ENCODE peak calls at places on chromosomes 2 and 18, in seven cellular contexts. One of them, this sample, is unnamed.
A peak's percentile ranks its signal among the peaks of the same experiment; 100 is the strongest.

GRCh38 chr2:226220511-226220910 is 579.1 kb downstream of the IRS1 start:
- DNase-seq in OCI-LY7: no peak
- DNase-seq in left lung: no peak
- DNase-seq in fibroblast of pulmonary artery: no peak
- DNase-seq in GM13976: no peak
- DNase-seq in fibroblast of lung: peak; percentile 28
- DNase-seq in brain microvascular endothelial cell: no peak
- DNase-seq in this sample: no peak

GRCh38 chr2:108612153-108612513 is 77.9 kb downstream of the LIMS1 start:
- DNase-seq in OCI-LY7: peak; percentile 93
- DNase-seq in fibroblast of lung: peak; percentile 66
- DNase-seq in fibroblast of pulmonary artery: peak; percentile 63
- DNase-seq in GM13976: peak; percentile 68
- DNase-seq in brain microvascular endothelial cell: no peak
- DNase-seq in left lung: no peak
- DNase-seq in this sample: peak; percentile 46

GRCh38 chr18:11407900-11408299 is 201.5 kb upstream of the SLC35G4 start:
- DNase-seq in fibroblast of pulmonary artery: peak; percentile 28
- DNase-seq in OCI-LY7: no peak
- DNase-seq in fibroblast of lung: peak; percentile 11
- DNase-seq in brain microvascular endothelial cell: peak; percentile 47
- DNase-seq in left lung: no peak
- DNase-seq in GM13976: no peak
- DNase-seq in this sample: peak; percentile 20

GRCh38 chr2:167406558-167406957 is 518.3 kb downstream of the XIRP2 start:
- DNase-seq in brain microvascular endothelial cell: peak; percentile 95
- DNase-seq in OCI-LY7: no peak
- DNase-seq in fibroblast of lung: no peak
- DNase-seq in GM13976: no peak
- DNase-seq in fibroblast of pulmonary artery: peak; percentile 42
- DNase-seq in left lung: no peak
- DNase-seq in this sample: peak; percentile 87

GRCh38 chr2:126657146-126657635 is 1.2 kb downstream of the GYPC start:
- DNase-seq in fibroblast of lung: peak; percentile 99
- DNase-seq in fibroblast of pulmonary artery: peak; percentile 95
- DNase-seq in GM13976: no peak
- DNase-seq in brain microvascular endothelial cell: peak; percentile 92
- DNase-seq in OCI-LY7: peak; percentile 43
- DNase-seq in left lung: no peak
- DNase-seq in this sample: peak; percentile 95

GRCh38 chr2:74498500-74499268 is 719 bp downstream of the LBX2 start:
- DNase-seq in fibroblast of pulmonary artery: peak; percentile 23
- DNase-seq in brain microvascular endothelial cell: no peak
- DNase-seq in OCI-LY7: no peak
- DNase-seq in GM13976: peak; percentile 57
- DNase-seq in fibroblast of lung: no peak
- DNase-seq in left lung: no peak
- DNase-seq in this sample: peak; percentile 22

GRCh38 chr2:108182489-108182888 is 57.3 kb upstream of the SULT1C3 start:
- DNase-seq in GM13976: no peak
- DNase-seq in fibroblast of pulmonary artery: no peak
- DNase-seq in brain microvascular endothelial cell: peak; percentile 55
- DNase-seq in fibroblast of lung: no peak
- DNase-seq in left lung: no peak
- DNase-seq in OCI-LY7: no peak
- DNase-seq in this sample: no peak

GRCh38 chr2:38528008-38528442 is 74.7 kb downstream of the HNRNPLL start:
- DNase-seq in fibroblast of lung: peak; percentile 58
- DNase-seq in left lung: peak; percentile 80
- DNase-seq in brain microvascular endothelial cell: peak; percentile 65
- DNase-seq in fibroblast of pulmonary artery: peak; percentile 61
- DNase-seq in OCI-LY7: peak; percentile 72
- DNase-seq in GM13976: peak; percentile 48
- DNase-seq in this sample: peak; percentile 47

GRCh38 chr2:217283505-217283904 is 423.6 kb upstream of the TNP1 start:
- DNase-seq in left lung: no peak
- DNase-seq in GM13976: no peak
- DNase-seq in brain microvascular endothelial cell: no peak
- DNase-seq in fibroblast of pulmonary artery: no peak
- DNase-seq in fibroblast of lung: peak; percentile 31
- DNase-seq in OCI-LY7: no peak
- DNase-seq in this sample: peak; percentile 52

GRCh38 chr2:9407363-9407811 is 15.9 kb downstream of the ITGB1BP1 start:
- DNase-seq in left lung: no peak
- DNase-seq in GM13976: no peak
- DNase-seq in fibroblast of pulmonary artery: no peak
- DNase-seq in brain microvascular endothelial cell: no peak
- DNase-seq in OCI-LY7: no peak
- DNase-seq in fibroblast of lung: no peak
- DNase-seq in this sample: no peak

GRCh38 chr2:163213699-163214098 is 375.1 kb upstream of the KCNH7 start:
- DNase-seq in fibroblast of pulmonary artery: peak; percentile 56
- DNase-seq in left lung: no peak
- DNase-seq in GM13976: no peak
- DNase-seq in brain microvascular endothelial cell: peak; percentile 17
- DNase-seq in OCI-LY7: no peak
- DNase-seq in fibroblast of lung: peak; percentile 14
- DNase-seq in this sample: peak; percentile 55

GRCh38 chr2:53751728-53752127 is 15.9 kb upstream of the CHAC2 start:
- DNase-seq in left lung: no peak
- DNase-seq in fibroblast of lung: peak; percentile 26
- DNase-seq in brain microvascular endothelial cell: no peak
- DNase-seq in fibroblast of pulmonary artery: peak; percentile 6
- DNase-seq in OCI-LY7: no peak
- DNase-seq in GM13976: peak; percentile 44
- DNase-seq in this sample: no peak

GRCh38 chr2:141499123-141499522 is 631.7 kb downstream of the LRP1B start:
- DNase-seq in OCI-LY7: no peak
- DNase-seq in fibroblast of pulmonary artery: no peak
- DNase-seq in brain microvascular endothelial cell: no peak
- DNase-seq in left lung: no peak
- DNase-seq in fibroblast of lung: no peak
- DNase-seq in GM13976: no peak
- DNase-seq in this sample: no peak

GRCh38 chr2:240644171-240644651 is 18.9 kb downstream of the GPR35 start:
- DNase-seq in fibroblast of pulmonary artery: no peak
- DNase-seq in OCI-LY7: no peak
- DNase-seq in brain microvascular endothelial cell: no peak
- DNase-seq in GM13976: no peak
- DNase-seq in left lung: peak; percentile 49
- DNase-seq in fibroblast of lung: no peak
- DNase-seq in this sample: no peak

GRCh38 chr2:128321421-128321775 is 2.7 kb upstream of the HS6ST1 start:
- DNase-seq in left lung: peak; percentile 61
- DNase-seq in GM13976: no peak
- DNase-seq in fibroblast of lung: no peak
- DNase-seq in brain microvascular endothelial cell: no peak
- DNase-seq in OCI-LY7: no peak
- DNase-seq in fibroblast of pulmonary artery: no peak
- DNase-seq in this sample: no peak

GRCh38 chr2:126796931-126797621 is 101.6 kb upstream of the TEX51 start:
- DNase-seq in left lung: no peak
- DNase-seq in fibroblast of pulmonary artery: no peak
- DNase-seq in OCI-LY7: no peak
- DNase-seq in GM13976: no peak
- DNase-seq in brain microvascular endothelial cell: no peak
- DNase-seq in fibroblast of lung: no peak
- DNase-seq in this sample: no peak

GRCh38 chr2:238853218-238853617 is 5.3 kb downstream of the TWIST2 start:
- DNase-seq in fibroblast of pulmonary artery: no peak
- DNase-seq in fibroblast of lung: no peak
- DNase-seq in OCI-LY7: no peak
- DNase-seq in brain microvascular endothelial cell: no peak
- DNase-seq in GM13976: no peak
- DNase-seq in left lung: no peak
- DNase-seq in this sample: no peak

GRCh38 chr2:145692971-145693478 is 1173.1 kb upstream of the ZEB2 start:
- DNase-seq in GM13976: no peak
- DNase-seq in left lung: no peak
- DNase-seq in OCI-LY7: peak; percentile 5
- DNase-seq in brain microvascular endothelial cell: peak; percentile 84
- DNase-seq in fibroblast of lung: peak; percentile 96
- DNase-seq in fibroblast of pulmonary artery: peak; percentile 91
- DNase-seq in this sample: peak; percentile 89

GRCh38 chr2:191571163-191571769 is 106.7 kb upstream of the NABP1 start:
- DNase-seq in fibroblast of pulmonary artery: peak; percentile 86
- DNase-seq in GM13976: peak; percentile 29
- DNase-seq in fibroblast of lung: peak; percentile 80
- DNase-seq in left lung: no peak
- DNase-seq in OCI-LY7: peak; percentile 31
- DNase-seq in brain microvascular endothelial cell: peak; percentile 65
- DNase-seq in this sample: peak; percentile 70

GRCh38 chr2:79734518-79734917 is 221.7 kb downstream of the CTNNA2 start:
- DNase-seq in fibroblast of pulmonary artery: no peak
- DNase-seq in fibroblast of lung: no peak
- DNase-seq in OCI-LY7: no peak
- DNase-seq in left lung: no peak
- DNase-seq in GM13976: no peak
- DNase-seq in brain microvascular endothelial cell: no peak
- DNase-seq in this sample: no peak

GRCh38 chr18:79867666-79868065 is 69.9 kb downstream of the KCNG2 start:
- DNase-seq in left lung: peak; percentile 54
- DNase-seq in fibroblast of lung: no peak
- DNase-seq in OCI-LY7: no peak
- DNase-seq in GM13976: no peak
- DNase-seq in fibroblast of pulmonary artery: no peak
- DNase-seq in brain microvascular endothelial cell: no peak
- DNase-seq in this sample: no peak

GRCh38 chr18:45589559-45590041 is 25.7 kb upstream of the SLC14A2 start:
- DNase-seq in fibroblast of lung: peak; percentile 96
- DNase-seq in GM13976: no peak
- DNase-seq in brain microvascular endothelial cell: peak; percentile 79
- DNase-seq in fibroblast of pulmonary artery: peak; percentile 64
- DNase-seq in OCI-LY7: no peak
- DNase-seq in left lung: no peak
- DNase-seq in this sample: peak; percentile 98

GRCh38 chr2:179447839-179448447 is 183.3 kb upstream of the SESTD1 start:
- DNase-seq in GM13976: no peak
- DNase-seq in OCI-LY7: no peak
- DNase-seq in brain microvascular endothelial cell: no peak
- DNase-seq in fibroblast of pulmonary artery: no peak
- DNase-seq in fibroblast of lung: peak; percentile 26
- DNase-seq in left lung: no peak
- DNase-seq in this sample: peak; percentile 11
- TF ChIP-seq CTCF in GM13976: no peak
- TF ChIP-seq CTCF in OCI-LY7: peak; percentile 45
- TF ChIP-seq CTCF in brain microvascular endothelial cell: peak; percentile 32
- TF ChIP-seq CTCF in fibroblast of pulmonary artery: peak; percentile 28
- TF ChIP-seq CTCF in fibroblast of lung: no peak
- TF ChIP-seq CTCF in left lung: no peak
- TF ChIP-seq CTCF in this sample: peak; percentile 26

GRCh38 chr2:194819367-194819766 is 837.7 kb upstream of the SLC39A10 start:
- DNase-seq in OCI-LY7: no peak
- DNase-seq in fibroblast of pulmonary artery: peak; percentile 3
- DNase-seq in brain microvascular endothelial cell: no peak
- DNase-seq in GM13976: no peak
- DNase-seq in fibroblast of lung: no peak
- DNase-seq in left lung: no peak
- DNase-seq in this sample: no peak
- TF ChIP-seq CTCF in OCI-LY7: peak; percentile 51
- TF ChIP-seq CTCF in fibroblast of pulmonary artery: no peak
- TF ChIP-seq CTCF in brain microvascular endothelial cell: peak; percentile 15
- TF ChIP-seq CTCF in GM13976: no peak
- TF ChIP-seq CTCF in fibroblast of lung: no peak
- TF ChIP-seq CTCF in left lung: no peak
- TF ChIP-seq CTCF in this sample: no peak

GRCh38 chr2:174614261-174614660 is 16.7 kb upstream of the WIPF1 start:
- DNase-seq in brain microvascular endothelial cell: peak; percentile 31
- DNase-seq in GM13976: no peak
- DNase-seq in fibroblast of pulmonary artery: peak; percentile 46
- DNase-seq in OCI-LY7: no peak
- DNase-seq in fibroblast of lung: peak; percentile 43
- DNase-seq in left lung: no peak
- DNase-seq in this sample: peak; percentile 77

GRCh38 chr2:174617713-174618112 is 20.1 kb upstream of the WIPF1 start:
- DNase-seq in left lung: no peak
- DNase-seq in GM13976: no peak
- DNase-seq in fibroblast of lung: no peak
- DNase-seq in OCI-LY7: no peak
- DNase-seq in brain microvascular endothelial cell: no peak
- DNase-seq in fibroblast of pulmonary artery: no peak
- DNase-seq in this sample: no peak

GRCh38 chr2:174618179-174618578 is 20.6 kb upstream of the WIPF1 start:
- DNase-seq in brain microvascular endothelial cell: no peak
- DNase-seq in OCI-LY7: no peak
- DNase-seq in fibroblast of pulmonary artery: no peak
- DNase-seq in GM13976: no peak
- DNase-seq in left lung: no peak
- DNase-seq in fibroblast of lung: no peak
- DNase-seq in this sample: no peak

GRCh38 chr2:174615951-174616436 is 18.4 kb upstream of the WIPF1 start:
- DNase-seq in left lung: no peak
- DNase-seq in OCI-LY7: no peak
- DNase-seq in brain microvascular endothelial cell: peak; percentile 73
- DNase-seq in fibroblast of lung: peak; percentile 38
- DNase-seq in GM13976: no peak
- DNase-seq in fibroblast of pulmonary artery: peak; percentile 82
- DNase-seq in this sample: peak; percentile 85

GRCh38 chr2:174617120-174617519 is 19.5 kb upstream of the WIPF1 start:
- DNase-seq in fibroblast of lung: no peak
- DNase-seq in OCI-LY7: no peak
- DNase-seq in left lung: no peak
- DNase-seq in fibroblast of pulmonary artery: no peak
- DNase-seq in brain microvascular endothelial cell: no peak
- DNase-seq in GM13976: no peak
- DNase-seq in this sample: no peak
- TF ChIP-seq CTCF in fibroblast of lung: no peak
- TF ChIP-seq CTCF in OCI-LY7: no peak
- TF ChIP-seq CTCF in left lung: no peak
- TF ChIP-seq CTCF in fibroblast of pulmonary artery: no peak
- TF ChIP-seq CTCF in brain microvascular endothelial cell: peak; percentile 18
- TF ChIP-seq CTCF in GM13976: no peak
- TF ChIP-seq CTCF in this sample: no peak

DNA sequence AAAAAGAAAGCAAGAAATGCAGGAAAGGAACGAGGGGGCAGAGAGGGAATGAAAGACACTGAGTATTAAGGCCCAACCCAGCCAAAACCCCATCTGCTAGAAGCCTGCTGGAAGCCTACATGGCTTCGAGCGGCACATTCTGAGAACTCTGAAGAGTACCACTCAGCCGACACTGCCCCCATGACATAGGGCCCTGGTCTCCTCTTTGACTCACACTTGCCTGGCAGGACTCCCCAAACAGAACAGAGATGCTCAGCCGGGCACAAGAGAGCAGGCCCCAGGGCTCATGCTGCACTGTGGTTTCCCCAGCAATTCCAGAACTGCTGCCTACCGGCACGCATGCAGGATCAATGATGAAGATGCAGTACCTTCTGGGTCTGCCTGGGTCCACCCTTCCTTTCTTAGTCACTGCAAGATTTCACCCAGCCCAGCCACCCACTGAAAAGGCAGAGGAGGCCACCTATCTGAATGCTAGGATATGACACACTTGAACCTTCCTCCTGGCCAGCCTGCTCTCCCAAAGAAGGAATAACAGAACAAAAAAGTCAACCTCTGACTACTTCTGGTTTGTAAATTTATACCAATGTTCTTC is 49.4 kb downstream of the BCL11A start:
- DNase-seq in left lung: no peak
- DNase-seq in OCI-LY7: no peak
- DNase-seq in fibroblast of lung: no peak
- DNase-seq in fibroblast of pulmonary artery: no peak
- DNase-seq in GM13976: no peak
- DNase-seq in brain microvascular endothelial cell: no peak
- DNase-seq in this sample: no peak
- TF ChIP-seq CTCF in left lung: no peak
- TF ChIP-seq CTCF in OCI-LY7: peak; percentile 34
- TF ChIP-seq CTCF in fibroblast of lung: no peak
- TF ChIP-seq CTCF in fibroblast of pulmonary artery: peak; percentile 8
- TF ChIP-seq CTCF in GM13976: no peak
- TF ChIP-seq CTCF in brain microvascular endothelial cell: no peak
- TF ChIP-seq CTCF in this sample: no peak